ENCODE peak calls at places on chromosomes 4 and X, in seven cellular contexts. E is mammary epithelial cell; K is CD8-positive, alpha-beta T cell; C is hepatocyte; L is GM23248; G is right cardiac atrium; W is SJSA1. U is an unnamed sample.

GRCh38 chr4:40309250-40309774 is 25.8 kb upstream of the CHRNA9 start:
- DNase-seq in G (peak), K (peak), W (peak), C (peak), E (peak), L (peak), U (peak)

GRCh38 chr4:21765810-21766407 is 182.7 kb downstream of the KCNIP4 start:
- DNase-seq in E (peak), L (peak), G (no peak), K (no peak), C (peak), W (peak), U (peak)

GRCh38 chr4:138178566-138178965 is 63.6 kb downstream of the SLC7A11 start:
- DNase-seq in L (peak), K (no peak), W (peak), C (no peak), E (peak), G (no peak), U (no peak)

GRCh38 chr4:64272432-64272831 is 136.8 kb downstream of the TECRL start:
- DNase-seq in G (peak), C (no peak), L (no peak), E (no peak), K (no peak), W (no peak), U (no peak)

GRCh38 chr4:15149234-15149841 is 147.1 kb downstream of the CPEB2 start:
- DNase-seq in W (no peak), G (no peak), K (no peak), C (no peak), L (peak), E (no peak), U (no peak)

GRCh38 chrX:18422325-18422724 is 3.1 kb upstream of the CDKL5 start:
- DNase-seq in G (no peak), E (no peak), W (peak), C (no peak), L (peak), K (no peak), U (no peak)

GRCh38 chr4:178784491-178784890 is 1342.3 kb upstream of the AGA start:
- DNase-seq in G (no peak), E (no peak), C (no peak), L (no peak), K (no peak), W (no peak), U (no peak)

GRCh38 chrX:30538271-30538670 is 39.3 kb downstream of the TASL start:
- DNase-seq in W (no peak), E (no peak), C (no peak), G (no peak), K (no peak), L (no peak), U (no peak)

GRCh38 chr4:64890131-64890710 is 481.0 kb upstream of the TECRL start:
- DNase-seq in W (no peak), E (no peak), L (no peak), C (no peak), G (no peak), K (no peak), U (no peak)

GRCh38 chr4:75673959-75674328 is 733 bp upstream of the G3BP2 start:
- DNase-seq in W (no peak), L (no peak), G (no peak), E (no peak), C (no peak), K (no peak), U (no peak)

GRCh38 chrX:6599230-6599629 is 64.3 kb upstream of the VCX3A start:
- DNase-seq in G (no peak), C (no peak), W (no peak), E (no peak), K (no peak), L (no peak), U (no peak)

GRCh38 chr4:158821228-158822009 is 52.6 kb downstream of the FNIP2 start:
- DNase-seq in W (no peak), C (no peak), K (no peak), E (no peak), G (no peak), L (peak), U (no peak)

GRCh38 chr4:157655101-157655818 is 434.7 kb downstream of the GRIA2 start:
- DNase-seq in G (no peak), C (no peak), W (no peak), L (no peak), E (no peak), K (no peak), U (no peak)

GRCh38 chr4:184644553-184645307 is 4.5 kb downstream of the CASP3 start:
- DNase-seq in C (no peak), W (no peak), E (no peak), K (no peak), L (peak), G (no peak), U (no peak)

GRCh38 chr4:184647391-184648101 is 1.7 kb downstream of the CASP3 start:
- DNase-seq in C (no peak), K (no peak), L (peak), G (no peak), W (peak), E (peak), U (no peak)

GRCh38 chr4:184648220-184649025 is 824 bp downstream of the CASP3 start:
- DNase-seq in C (peak), L (peak), W (peak), K (peak), E (peak), G (peak), U (no peak)

GRCh38 chr4:184643726-184644125 is 5.5 kb downstream of the CASP3 start:
- DNase-seq in W (no peak), E (no peak), K (no peak), L (no peak), C (no peak), G (no peak), U (no peak)

DNA sequence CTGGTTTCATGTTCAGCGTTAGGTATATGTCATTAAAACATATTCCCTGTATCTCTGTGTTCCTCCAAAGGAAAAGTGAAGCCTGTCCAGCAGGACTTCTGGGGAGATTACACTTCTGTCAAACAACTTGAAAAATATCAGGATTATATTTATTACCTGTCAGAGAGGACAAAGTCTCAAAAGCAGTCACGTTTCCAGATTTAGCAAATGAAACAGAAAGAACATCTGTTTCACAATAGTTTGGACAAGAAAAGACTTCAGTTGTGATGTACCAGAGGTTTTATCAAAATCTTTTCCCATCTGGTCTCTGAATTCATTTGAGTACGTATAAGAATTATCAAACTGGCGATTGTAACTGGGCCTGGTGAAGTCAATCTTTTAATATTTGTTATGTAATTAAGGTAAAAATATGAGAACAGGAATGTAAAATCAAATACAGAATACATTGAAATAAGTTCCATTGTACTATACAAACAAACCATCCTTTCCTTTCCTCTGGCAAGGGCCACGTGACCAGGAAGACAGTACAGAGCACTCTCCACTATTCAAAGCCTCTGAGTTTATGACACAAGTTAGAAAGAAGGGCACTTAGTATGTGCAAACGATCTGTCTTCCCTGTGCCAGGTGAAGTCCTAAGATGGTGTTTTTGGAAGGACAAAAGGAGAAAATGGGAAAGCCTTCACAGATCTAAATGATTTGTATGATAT is 3.2 kb downstream of the CASP3 start:
- DNase-seq in L (no peak), C (no peak), K (no peak), E (no peak), W (no peak), G (no peak), U (no peak)
- H3K4me3 ChIP-seq in L (no peak), C (no peak), K (no peak), E (no peak), W (no peak), G (no peak), U (no peak)

GRCh38 chr4:57098945-57099344 is 11.2 kb downstream of the IGFBP7 start:
- DNase-seq in W (no peak), K (no peak), E (peak), G (no peak), C (no peak), L (peak), U (no peak)
- H3K27ac ChIP-seq in W (peak), K (no peak), E (no peak), G (no peak), C (peak), L (peak), U (no peak)

GRCh38 chr4:68430337-68430736 is 16.9 kb upstream of the TMPRSS11E start:
- DNase-seq in W (no peak), K (no peak), C (no peak), E (no peak), L (no peak), G (no peak), U (no peak)

GRCh38 chr4:68432320-68432719 is 14.9 kb upstream of the TMPRSS11E start:
- DNase-seq in K (no peak), C (no peak), L (no peak), W (no peak), E (no peak), G (no peak), U (no peak)

DNA sequence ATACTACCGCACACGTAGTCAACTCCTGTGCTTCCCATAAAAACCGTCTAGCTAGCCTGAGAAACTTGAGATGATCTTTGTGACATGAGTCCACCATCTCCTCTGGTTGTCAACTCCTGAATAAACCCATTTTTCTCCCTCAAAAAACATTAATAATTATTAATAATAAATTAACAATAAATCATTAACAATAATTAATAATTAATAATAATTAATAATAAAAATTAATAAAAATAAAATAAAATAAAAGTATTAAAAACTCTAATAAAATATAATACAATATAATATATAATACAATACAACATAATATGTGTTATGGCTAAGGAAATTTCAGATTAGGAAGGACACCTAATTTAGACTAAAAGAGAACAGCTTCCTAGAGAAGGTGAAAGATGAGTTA is 20.7 kb upstream of the TMPRSS11E start:
- DNase-seq in E (no peak), K (no peak), G (no peak), W (no peak), L (no peak), C (no peak), U (no peak)
- H3K4me3 ChIP-seq in E (no peak), K (no peak), G (no peak), W (no peak), L (no peak), C (no peak), U (no peak)

GRCh38 chr4:30718021-30718888 is 1.9 kb upstream of the PCDH7 start:
- DNase-seq in L (peak), K (no peak), W (no peak), C (peak), E (peak), G (peak), U (no peak)
- H3K27ac ChIP-seq in L (no peak), K (no peak), W (no peak), C (peak), E (no peak), G (no peak), U (peak)

GRCh38 chr4:142267101-142267500 is 579.0 kb downstream of the INPP4B start:
- DNase-seq in C (no peak), G (no peak), L (no peak), W (no peak), E (no peak), K (no peak), U (no peak)

GRCh38 chr4:142265946-142266345 is 580.2 kb downstream of the INPP4B start:
- DNase-seq in C (no peak), G (no peak), W (no peak), E (no peak), K (no peak), L (no peak), U (no peak)

GRCh38 chr4:142262956-142263355 is 583.1 kb downstream of the INPP4B start:
- DNase-seq in G (no peak), K (no peak), C (no peak), E (no peak), W (no peak), L (no peak), U (no peak)

GRCh38 chr4:142264961-142265360 is 581.1 kb downstream of the INPP4B start:
- DNase-seq in W (peak), K (no peak), E (no peak), C (peak), G (no peak), L (peak), U (peak)

DNA sequence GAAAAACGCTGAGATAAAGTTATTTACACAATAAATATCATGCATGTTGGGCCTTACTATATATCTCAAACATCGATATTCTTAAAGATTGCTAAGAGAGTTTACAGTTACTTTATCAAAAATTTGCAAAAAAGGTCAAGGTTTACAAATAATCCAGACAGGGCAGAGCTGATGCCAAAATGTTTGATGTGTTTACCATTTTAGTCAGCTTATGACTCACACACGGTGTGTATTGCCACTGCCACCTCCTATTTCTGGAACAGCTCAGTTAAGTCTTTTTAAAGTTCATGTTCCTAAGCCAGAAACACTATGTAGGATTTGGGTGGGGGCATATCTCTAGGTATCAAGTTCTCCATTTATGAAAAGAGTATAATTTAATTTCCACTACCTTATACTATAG is 580.6 kb downstream of the INPP4B start:
- DNase-seq in L (peak), K (no peak), G (no peak), W (peak), C (no peak), E (peak), U (peak)
- H3K4me3 ChIP-seq in L (no peak), K (no peak), G (no peak), W (no peak), C (no peak), E (no peak), U (no peak)

GRCh38 chr4:100880012-100880411 is 362.2 kb upstream of the EMCN start:
- DNase-seq in G (no peak), E (no peak), K (no peak), W (no peak), L (no peak), C (no peak), U (no peak)

GRCh38 chr4:100879471-100879870 is 361.6 kb upstream of the EMCN start:
- DNase-seq in K (no peak), C (no peak), L (no peak), W (no peak), G (no peak), E (no peak), U (no peak)

GRCh38 chr4:100872811-100873210 is 355.0 kb upstream of the EMCN start:
- DNase-seq in L (no peak), W (no peak), K (no peak), G (no peak), C (no peak), E (peak), U (no peak)

GRCh38 chr4:100875296-100876040 is 357.6 kb upstream of the EMCN start:
- DNase-seq in K (no peak), G (no peak), E (no peak), L (no peak), C (no peak), W (no peak), U (no peak)

DNA sequence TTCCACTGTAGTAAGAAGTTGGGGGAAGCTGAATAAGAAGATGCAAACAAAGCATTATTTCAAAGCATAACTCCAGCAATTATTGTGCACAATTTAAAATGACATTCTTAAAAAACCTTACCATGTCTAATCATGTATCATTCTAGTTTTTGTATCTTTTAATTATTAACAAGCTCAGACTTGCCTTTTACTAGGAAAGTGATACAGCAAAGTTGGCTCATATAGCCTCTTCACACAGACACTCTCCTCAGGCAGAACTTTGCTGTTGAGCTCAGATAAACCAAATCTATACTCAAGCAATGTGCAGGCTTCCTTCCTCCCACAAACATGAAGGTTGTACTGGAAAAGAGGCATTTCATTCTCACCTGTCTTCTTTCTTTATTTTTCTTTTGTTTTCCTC is 358.7 kb upstream of the EMCN start:
- DNase-seq in K (no peak), L (no peak), G (no peak), E (no peak), C (no peak), W (no peak), U (no peak)
- H3K27ac ChIP-seq in K (no peak), L (no peak), G (no peak), E (no peak), C (no peak), W (no peak), U (no peak)

DNA sequence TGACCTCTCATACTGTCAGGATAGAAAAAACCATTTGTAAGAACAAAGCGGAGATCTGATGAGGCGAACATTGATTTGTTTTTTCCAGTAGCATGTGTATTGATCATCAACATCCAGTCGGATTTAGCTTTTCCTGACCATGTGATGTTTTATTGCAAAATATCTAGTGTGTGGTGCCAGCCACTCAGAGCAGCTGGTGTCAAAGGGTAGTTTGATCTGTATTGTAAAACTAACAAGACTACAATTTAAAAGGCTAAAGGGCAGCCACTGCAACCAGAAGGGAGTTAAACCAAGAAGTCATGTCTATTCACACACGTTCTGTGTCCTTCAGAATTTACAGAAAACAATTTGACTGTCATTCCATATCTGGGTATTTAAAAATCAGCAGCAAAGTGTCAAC is 719.0 kb upstream of the FRG1 start:
- DNase-seq in E (no peak), W (no peak), G (no peak), C (no peak), L (no peak), K (no peak), U (no peak)
- H3K4me3 ChIP-seq in E (no peak), W (no peak), G (no peak), C (no peak), L (no peak), K (no peak), U (no peak)

GRCh38 chrX:153853180-153853901 is 23.0 kb upstream of the PDZD4 start:
- DNase-seq in W (no peak), K (no peak), C (no peak), G (no peak), E (no peak), L (no peak), U (no peak)
- H3K27ac ChIP-seq in W (no peak), K (no peak), C (no peak), G (no peak), E (no peak), L (no peak), U (no peak)

DNA sequence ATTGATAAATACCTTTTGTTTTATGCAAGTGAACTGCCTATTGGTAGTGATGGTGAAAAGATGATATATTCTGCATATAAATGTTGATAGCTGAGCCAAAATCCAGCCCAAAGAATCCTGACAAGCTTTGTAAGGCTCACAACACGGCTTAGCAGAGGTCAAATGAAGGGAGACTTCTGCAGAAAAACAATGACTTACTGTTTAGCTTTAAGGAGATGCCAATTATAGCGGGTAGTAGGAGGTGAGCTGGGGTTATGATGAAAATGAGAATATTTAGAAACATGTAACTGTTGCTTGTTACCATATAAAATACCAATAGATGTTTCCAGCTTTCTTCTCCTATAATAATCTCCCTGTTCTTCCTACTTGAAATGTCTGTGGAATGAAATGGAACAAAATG is 97.1 kb downstream of the AFF1 start:
- DNase-seq in W (no peak), L (peak), K (no peak), E (no peak), G (no peak), C (no peak), U (no peak)
- H3K4me3 ChIP-seq in W (no peak), L (peak), K (no peak), E (no peak), G (peak), C (no peak), U (no peak)

GRCh38 chr4:24881508-24882071 is 31.3 kb downstream of the CCDC149 start:
- DNase-seq in L (no peak), W (no peak), C (no peak), K (no peak), E (peak), G (no peak), U (no peak)
- H3K27ac ChIP-seq in L (no peak), W (no peak), C (no peak), K (no peak), E (no peak), G (no peak), U (no peak)

U was measured in Panc1.